ENCODE peak calls at places on chromosomes 1 and 21, in nine cellular contexts. W is heart right ventricle, F is left lung, B is fibroblast of lung, V is PC-9, I is stomach, X is right lobe of liver, A is tibial artery, H is lung. D is an unnamed sample.

GRCh38 chr1:210321552-210321951 is 7.2 kb upstream of the HHAT start:
- DNase-seq in W (no peak), F (no peak), B (no peak), V (no peak), I (no peak), X (no peak), A (no peak), H (no peak), D (no peak)

GRCh38 chr1:72848997-72849396 is 566.7 kb upstream of the NEGR1 start:
- DNase-seq in W (no peak), F (no peak), B (no peak), V (no peak), I (no peak), X (no peak), A (no peak), H (no peak), D (no peak)

GRCh38 chr1:40014812-40015594 is 25.5 kb upstream of the CAP1 start:
- DNase-seq in W (no peak), F (no peak), B (peak; percentile 78), V (no peak), I (no peak), X (no peak), A (no peak), H (no peak), D (no peak)

GRCh38 chr1:57411262-57411661 is 12.6 kb downstream of the DAB1 start:
- DNase-seq in W (peak; percentile 38), F (no peak), B (peak; percentile 46), V (peak; percentile 34), I (no peak), X (no peak), A (no peak), H (no peak), D (no peak)

GRCh38 chr1:43530483-43531452 is at the start of gene PTPRF:
- DNase-seq in W (peak; percentile 42), F (peak; percentile 88), B (peak; percentile 39), V (peak; percentile 75), I (peak; percentile 78), X (peak; percentile 76), A (no peak), H (no peak), D (peak; percentile 76)

GRCh38 chr1:173669491-173669941 is at the start of gene ANKRD45:
- DNase-seq in W (peak; percentile 59), F (peak; percentile 83), B (peak; percentile 45), V (no peak), I (no peak), X (peak; percentile 43), A (no peak), H (peak; percentile 55), D (peak; percentile 78)

GRCh38 chr1:109712321-109712864 is 342 bp downstream of the GSTM5 start:
- DNase-seq in W (no peak), F (peak; percentile 47), B (no peak), V (no peak), I (no peak), X (no peak), A (no peak), H (peak; percentile 11), D (no peak)

GRCh38 chr21:15289896-15290841 is 225.4 kb upstream of the NRIP1 start:
- DNase-seq in W (peak; percentile 19), F (peak; percentile 77), B (peak; percentile 49), V (no peak), I (peak; percentile 76), X (no peak), A (no peak), H (peak; percentile 44), D (peak; percentile 76)

GRCh38 chr1:202085682-202086373 is 36.9 kb upstream of the GPR37L1 start:
- DNase-seq in W (no peak), F (no peak), B (peak; percentile 10), V (peak; percentile 41), I (peak; percentile 28), X (no peak), A (peak; percentile 25), H (no peak), D (no peak)

GRCh38 chr1:170586321-170586855 is 54.4 kb downstream of the GORAB start:
- DNase-seq in W (no peak), F (no peak), B (peak; percentile 26), V (no peak), I (no peak), X (no peak), A (peak; percentile 73), H (no peak), D (no peak)

GRCh38 chr1:248361111-248361715 is at the start of gene OR2T4:
- DNase-seq in W (no peak), F (no peak), B (no peak), V (no peak), I (no peak), X (no peak), A (no peak), H (no peak), D (no peak)

GRCh38 chr1:63874278-63874880 is 100.6 kb downstream of the ROR1 start:
- DNase-seq in W (no peak), F (no peak), B (no peak), V (no peak), I (no peak), X (no peak), A (no peak), H (no peak), D (no peak)

GRCh38 chr1:24764439-24764838 is 19.2 kb downstream of the CLIC4 start:
- DNase-seq in W (no peak), F (no peak), B (no peak), V (no peak), I (no peak), X (no peak), A (no peak), H (no peak), D (no peak)

GRCh38 chr1:15816674-15817073 is 9.2 kb upstream of the UQCRHL start:
- DNase-seq in W (no peak), F (no peak), B (no peak), V (no peak), I (no peak), X (no peak), A (no peak), H (no peak), D (no peak)

GRCh38 chr21:34807146-34807880 is 138.5 kb downstream of the CLIC6 start:
- DNase-seq in W (no peak), F (no peak), B (peak; percentile 94), V (peak; percentile 59), I (no peak), X (no peak), A (no peak), H (no peak), D (no peak)

GRCh38 chr1:111731956-111732355 is 7.2 kb downstream of the INKA2 start:
- DNase-seq in W (no peak), F (no peak), B (no peak), V (no peak), I (no peak), X (no peak), A (no peak), H (peak; percentile 22), D (no peak)

GRCh38 chr1:165481820-165482532 is 37.0 kb upstream of the RXRG start:
- DNase-seq in W (peak; percentile 56), F (no peak), B (peak; percentile 80), V (peak; percentile 1), I (peak; percentile 26), X (no peak), A (peak; percentile 60), H (peak; percentile 44), D (no peak)

GRCh38 chr1:76218888-76219588 is 144.5 kb downstream of the ST6GALNAC3 start:
- DNase-seq in W (no peak), F (no peak), B (no peak), V (no peak), I (no peak), X (no peak), A (no peak), H (no peak), D (no peak)

GRCh38 chr1:10911274-10912166 is 100.9 kb upstream of the TARDBP start:
- DNase-seq in W (no peak), F (no peak), B (no peak), V (no peak), I (no peak), X (no peak), A (no peak), H (no peak), D (peak; percentile 50)

GRCh38 chr1:186828612-186829542 is at the start of gene PLA2G4A:
- DNase-seq in W (peak; percentile 27), F (peak; percentile 78), B (peak; percentile 82), V (peak; percentile 22), I (peak; percentile 38), X (no peak), A (peak; percentile 69), H (peak; percentile 57), D (peak; percentile 79)

GRCh38 chr1:238589843-238590435 is 699.2 kb upstream of the ZP4 start:
- DNase-seq in W (no peak), F (no peak), B (peak; percentile 31), V (no peak), I (no peak), X (no peak), A (no peak), H (no peak), D (no peak)

GRCh38 chr1:204842369-204842768 is 28.3 kb upstream of the NFASC start:
- DNase-seq in W (no peak), F (no peak), B (no peak), V (no peak), I (no peak), X (no peak), A (no peak), H (no peak), D (no peak)
- H3K27ac ChIP-seq in W (no peak overlapping the region), F (no peak overlapping the region), B (no peak overlapping the region), V (no peak overlapping the region), I (no peak overlapping the region), X (no peak overlapping the region), A (no peak overlapping the region), H (no peak overlapping the region), D (no peak overlapping the region)

GRCh38 chr1:184785529-184785928 is 30.9 kb upstream of the EDEM3 start:
- DNase-seq in W (no peak), F (no peak), B (no peak), V (no peak), I (no peak), X (no peak), A (no peak), H (no peak), D (no peak)
- H3K9me3 ChIP-seq in W (no peaks in the 10 kb centered on the region), F (peaks cover 22% of the 10 kb centered on the region), B (no peaks in the 10 kb centered on the region), V (peaks cover 3% of the 10 kb centered on the region), I (peaks cover 19% of the 10 kb centered on the region), X (no peaks in the 10 kb centered on the region), A (no peaks in the 10 kb centered on the region), H (no peaks in the 10 kb centered on the region), D (peaks cover 26% of the 10 kb centered on the region)

GRCh38 chr21:41641821-41642368 is 125.0 kb downstream of the RIPK4 start:
- DNase-seq in W (peak; percentile 59), F (no peak), B (peak; percentile 86), V (peak; percentile 58), I (no peak), X (no peak), A (peak; percentile 86), H (no peak), D (no peak)
- H3K27ac ChIP-seq in W (peak overlapping the region; percentile 58), F (peak overlapping the region; percentile 71), B (peak overlapping the region; percentile 75), V (peak overlapping the region; percentile 100), I (peak overlapping the region; percentile 58), X (no peak overlapping the region), A (peak overlapping the region; percentile 85), H (peak overlapping the region; percentile 26), D (no peak overlapping the region)

GRCh38 chr1:48999321-48999720 is 222.6 kb upstream of the BEND5 start:
- DNase-seq in W (no peak), F (no peak), B (no peak), V (no peak), I (no peak), X (no peak), A (no peak), H (no peak), D (no peak)

DNA sequence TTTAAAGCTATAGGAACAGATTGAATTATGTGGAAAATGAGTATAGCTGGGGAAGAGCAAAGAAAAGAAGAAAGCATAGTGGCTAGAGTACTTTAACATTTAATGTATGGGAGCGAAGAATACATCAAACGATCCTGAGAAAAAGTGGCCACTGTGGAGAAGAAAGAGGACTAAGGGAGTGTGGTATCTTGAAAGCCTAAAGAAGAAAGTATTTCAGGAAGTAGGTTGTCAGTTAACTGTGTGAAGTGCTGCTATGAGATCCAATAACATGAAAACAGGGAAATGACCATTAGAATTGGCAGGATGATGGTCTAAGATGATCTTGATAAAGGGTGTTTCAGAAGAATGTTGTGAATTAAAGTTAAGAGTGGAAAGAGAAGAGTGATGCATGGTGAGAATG is 219.6 kb upstream of the BEND5 start:
- DNase-seq in W (no peak), F (no peak), B (no peak), V (no peak), I (no peak), X (no peak), A (no peak), H (no peak), D (no peak)
- H3K9me3 ChIP-seq in W (no peaks in the 10 kb centered on the region), F (peaks cover 14% of the 10 kb centered on the region), B (no peaks in the 10 kb centered on the region), V (no peaks in the 10 kb centered on the region), I (peaks cover 8% of the 10 kb centered on the region), X (no peaks in the 10 kb centered on the region), A (no peaks in the 10 kb centered on the region), H (no peaks in the 10 kb centered on the region), D (peaks cover 19% of the 10 kb centered on the region)

D was measured in spleen.